ENCODE peak calls at places on chromosome 11, in eight cellular contexts. Q is T-helper 2 cell treated with Interferon-gamma antibody and Interleukin-4, amounts not matched to agents 5 μg/mL and 100 μg/mL, for 36 hours; H is left colon; T is T-helper 9 cell; L is stimulated activated CD4-positive, alpha-beta T cell treated with anti-CD3 and anti-CD28 coated beads, Interleukin-2, amount 100 ng/mL, for 24 hours; J is activated naive CD4-positive, alpha-beta T cell; D is choroid plexus epithelial cell; S is activated CD4-positive, alpha-beta T cell treated with anti-CD3 and anti-CD28 coated beads, Interleukin-2, amount 50 U/mL, for 1 hour. U is an unnamed sample.

GRCh38 chr11:124193221-124193945 is 10.2 kb downstream of the OR10D3 start:
- DNase-seq in Q (no peak), H (no peak), T (no peak), L (no peak), J (no peak), D (no peak), S (no peak), U (no peak)

GRCh38 chr11:47249378-47249715 is 733 bp upstream of the ACP2 start:
- DNase-seq in Q (no peak), H (no peak), T (no peak), L (no peak), J (no peak), D (no peak), S (no peak), U (no peak)

GRCh38 chr11:133508448-133508847 is 23.9 kb downstream of the OPCML start:
- DNase-seq in Q (no peak), H (no peak), T (no peak), L (no peak), J (no peak), D (no peak), S (no peak), U (no peak)

GRCh38 chr11:70312401-70313357 is 42.2 kb downstream of the PPFIA1 start:
- DNase-seq in Q (no peak), H (no peak), T (no peak), L (no peak), J (no peak), D (no peak), S (no peak), U (no peak)

GRCh38 chr11:62601114-62601363 is 626 bp downstream of the MTA2 start:
- DNase-seq in Q (no peak), H (no peak), T (peak), L (peak), J (peak), D (peak), S (peak), U (peak)

GRCh38 chr11:15490535-15490934 is 375.8 kb downstream of the INSC start:
- DNase-seq in Q (no peak), H (no peak), T (no peak), L (no peak), J (no peak), D (no peak), S (no peak), U (no peak)

GRCh38 chr11:111422494-111423249 is 43.6 kb upstream of the POU2AF1 start:
- DNase-seq in Q (peak), H (peak), T (peak), L (peak), J (peak), D (peak), S (peak), U (peak)

GRCh38 chr11:94652735-94653284 is 85.6 kb downstream of the PIWIL4 start:
- DNase-seq in Q (no peak), H (no peak), T (no peak), L (no peak), J (no peak), D (no peak), S (no peak), U (no peak)

GRCh38 chr11:67415501-67416304 is at the start of gene CARNS1:
- DNase-seq in Q (no peak), H (peak), T (no peak), L (peak), J (no peak), D (no peak), S (no peak), U (no peak)

GRCh38 chr11:111571829-111572501 is 30.3 kb upstream of the SIK2 start:
- DNase-seq in Q (no peak), H (no peak), T (no peak), L (no peak), J (no peak), D (peak), S (no peak), U (no peak)

GRCh38 chr11:94926698-94927237 is 46.6 kb downstream of the CWC15 start:
- DNase-seq in Q (no peak), H (peak), T (no peak), L (no peak), J (no peak), D (peak), S (no peak), U (no peak)

U was measured in stimulated activated naive B cell treated with anti-CD40 and anti-IgM and Interleukin-4, amounts not matched to agents 10 μg/mL and 1 μg/mL and 100 μg/mL, for 72 hours.